ENCODE peak calls at places on chromosomes 16 and 17, in four cellular contexts. L is CD8-positive, alpha-beta memory T cell; R is endothelial cell; G is RPMI7951. W is an unnamed sample.

GRCh38 chr17:72362466-72363335 is 241.9 kb downstream of the SOX9 start:
- DNase-seq in L (no peak), R (no peak), G (peak; percentile 88), W (no peak)

GRCh38 chr17:48592097-48592496 is 1.5 kb downstream of the HOXB5 start:
- DNase-seq in L (no peak), R (no peak), G (no peak), W (no peak)

GRCh38 chr17:39178516-39178915 is 12.6 kb upstream of the ARL5C start:
- DNase-seq in L (no peak), R (no peak), G (no peak), W (no peak)

GRCh38 chr17:74712756-74713155 is at the start of gene CD300LF:
- DNase-seq in L (no peak), R (no peak), G (no peak), W (no peak)

GRCh38 chr17:38958326-38958725 is 8.9 kb downstream of the FBXO47 start:
- DNase-seq in L (no peak), R (no peak), G (no peak), W (no peak)

GRCh38 chr17:80718428-80718827 is 173.8 kb downstream of the RPTOR start:
- DNase-seq in L (no peak), R (no peak), G (peak; percentile 34), W (no peak)

GRCh38 chr16:17328971-17329370 is 141.8 kb downstream of the XYLT1 start:
- DNase-seq in L (no peak), R (no peak), G (no peak), W (no peak)

GRCh38 chr17:69654981-69655581 is 240.6 kb downstream of the MAP2K6 start:
- DNase-seq in L (no peak), R (no peak), G (peak; percentile 74), W (peak; percentile 6)

GRCh38 chr17:82781894-82782274 is 30.0 kb downstream of the TBCD start:
- DNase-seq in L (peak; percentile 81), R (peak; percentile 89), G (peak; percentile 60), W (peak; percentile 65)

GRCh38 chr16:73219176-73219575 is 171.2 kb upstream of the ZFHX3 start:
- DNase-seq in L (no peak), R (no peak), G (no peak), W (no peak)

GRCh38 chr17:45732926-45733505 is 51.1 kb upstream of the CRHR1 start:
- DNase-seq in L (no peak), R (no peak), G (no peak), W (no peak)

GRCh38 chr17:4634981-4635380 is 6.5 kb downstream of the ALOX15 start:
- DNase-seq in L (no peak), R (no peak), G (no peak), W (no peak)

GRCh38 chr16:13104772-13105171 is 203.4 kb downstream of the SHISA9 start:
- DNase-seq in L (no peak), R (no peak), G (no peak), W (no peak)

GRCh38 chr16:4404247-4404966 is 12.0 kb downstream of the CORO7 start:
- DNase-seq in L (peak; percentile 55), R (peak; percentile 82), G (no peak), W (peak; percentile 51)

GRCh38 chr17:28576758-28577465 is at the start of gene ALDOC:
- DNase-seq in L (peak; percentile 97), R (peak; percentile 87), G (peak; percentile 79), W (peak; percentile 97)

W was measured in SK-N-DZ.